ENCODE peak calls at places on chromosomes 2 and 18, in ten cellular contexts. I is kidney epithelial cell, N is transverse colon, O is choroid plexus epithelial cell, W is dorsolateral prefrontal cortex, E is fibroblast of pulmonary artery, X is tibial artery, M is GM12865, B is Peyer's patch, Z is foreskin fibroblast. T is an unnamed sample.

GRCh38 chr2:158716091-158716815 is 78.9 kb upstream of the DAPL1 start:
- DNase-seq in E (peak), Z (peak), I (no peak), W (no peak), B (no peak), M (no peak), N (no peak), O (no peak), X (no peak), T (no peak)

GRCh38 chr2:38836801-38837200 is 38.9 kb downstream of the DHX57 start:
- DNase-seq in B (no peak), Z (no peak), M (peak), E (no peak), W (no peak), N (no peak), I (peak), X (no peak), O (no peak), T (no peak)

GRCh38 chr2:222942977-222943376 is 82.1 kb downstream of the ACSL3 start:
- DNase-seq in B (no peak), E (no peak), X (no peak), M (no peak), N (no peak), W (no peak), O (no peak), Z (no peak), I (no peak), T (no peak)

GRCh38 chr2:235031686-235032373 is 80.0 kb downstream of the SH3BP4 start:
- DNase-seq in M (no peak), N (no peak), Z (no peak), E (no peak), X (no peak), B (no peak), I (no peak), W (no peak), O (no peak), T (no peak)

GRCh38 chr2:197024206-197024605 is 97.7 kb upstream of the PGAP1 start:
- DNase-seq in Z (peak), W (no peak), N (peak), X (no peak), I (no peak), O (no peak), E (no peak), M (no peak), B (no peak), T (no peak)

GRCh38 chr2:205366336-205367060 is 315.8 kb upstream of the NRP2 start:
- DNase-seq in B (no peak), I (no peak), M (no peak), W (no peak), E (no peak), O (no peak), X (no peak), Z (no peak), N (no peak), T (no peak)

GRCh38 chr18:5456577-5457466 is 87.0 kb downstream of the EPB41L3 start:
- DNase-seq in B (no peak), M (no peak), X (no peak), N (no peak), I (no peak), W (peak), O (peak), E (peak), Z (peak), T (no peak)

GRCh38 chr2:72109291-72109690 is 38.4 kb downstream of the CYP26B1 start:
- DNase-seq in I (no peak), Z (no peak), M (no peak), N (no peak), O (no peak), B (no peak), W (no peak), E (no peak), X (peak), T (no peak)

GRCh38 chr2:159208449-159208848 is 78.1 kb downstream of the WDSUB1 start:
- DNase-seq in N (no peak), I (no peak), Z (no peak), B (no peak), X (peak), W (no peak), O (peak), E (peak), M (no peak), T (no peak)

GRCh38 chr18:13414542-13414941 is 196.0 kb downstream of the LDLRAD4 start:
- DNase-seq in N (no peak), B (peak), O (no peak), Z (no peak), W (no peak), M (no peak), I (no peak), X (no peak), E (no peak), T (no peak)

GRCh38 chr2:56565143-56565542 is 381.4 kb downstream of the CCDC85A start:
- DNase-seq in O (no peak), Z (no peak), E (peak), I (no peak), B (no peak), M (no peak), X (no peak), N (no peak), W (no peak), T (no peak)
- TF ChIP-seq CTCF in O (no peak), Z (no peak), E (no peak), I (no peak), B (no peak), M (no peak), X (no peak), N (no peak), W (no peak), T (no peak)

GRCh38 chr2:88061295-88061694 is 5.7 kb upstream of the KRCC1 start:
- DNase-seq in Z (no peak), B (no peak), M (no peak), X (no peak), W (no peak), I (no peak), E (no peak), N (no peak), O (no peak), T (no peak)

GRCh38 chr2:88058226-88058625 is 2.6 kb upstream of the KRCC1 start:
- DNase-seq in O (no peak), W (no peak), B (no peak), Z (no peak), E (no peak), I (no peak), M (no peak), X (no peak), N (no peak), T (no peak)

GRCh38 chr2:88060907-88061275 is 5.3 kb upstream of the KRCC1 start:
- DNase-seq in B (no peak), E (no peak), N (no peak), O (no peak), W (no peak), X (no peak), I (no peak), Z (no peak), M (no peak), T (no peak)

GRCh38 chr2:88057437-88057844 is 1.9 kb upstream of the KRCC1 start:
- DNase-seq in X (no peak), W (no peak), I (no peak), E (no peak), Z (no peak), M (no peak), O (no peak), N (no peak), B (no peak), T (no peak)

DNA sequence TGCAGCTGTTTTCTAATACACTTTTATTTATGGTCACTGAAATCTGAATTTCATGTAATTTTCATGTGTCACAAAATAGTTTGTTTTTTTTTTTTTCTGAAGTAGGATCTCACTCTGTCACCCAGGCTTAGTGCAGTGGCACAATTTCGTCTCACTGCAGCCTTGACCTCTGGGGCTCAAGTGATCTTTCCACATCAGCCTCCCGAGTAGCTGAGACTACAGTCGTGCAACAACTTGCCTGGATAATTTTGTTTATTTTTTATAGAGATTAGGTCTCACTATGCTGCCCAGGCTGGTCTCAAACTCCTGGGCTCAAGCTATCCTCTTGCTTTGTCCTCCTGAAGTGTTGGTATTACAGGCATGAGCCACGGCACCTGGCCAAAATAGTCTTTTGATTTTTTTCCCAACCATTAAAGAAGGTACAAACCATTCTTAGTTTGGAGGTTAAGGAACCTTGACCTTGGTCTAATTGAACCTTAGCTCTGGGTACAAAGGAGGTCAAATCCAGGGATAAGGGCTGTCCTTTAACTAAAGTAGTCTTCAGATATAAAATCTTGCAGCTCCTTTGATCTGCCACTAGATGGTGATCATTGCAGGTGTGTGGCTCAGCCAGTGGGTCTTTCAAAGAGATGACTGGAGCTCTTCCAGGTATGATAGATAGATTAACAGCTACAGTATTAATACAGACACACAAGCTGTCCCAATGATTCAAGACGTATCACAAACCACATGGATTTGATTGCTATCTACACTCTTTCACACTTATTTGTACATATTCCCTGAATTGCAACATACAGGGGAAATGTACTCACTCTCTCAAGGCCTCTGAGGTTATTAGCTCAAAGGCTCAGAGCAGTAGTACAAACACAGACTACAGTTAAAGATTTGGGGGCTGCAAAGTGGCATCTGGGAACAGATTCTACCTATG is 4.7 kb upstream of the KRCC1 start:
- DNase-seq in N (no peak), I (peak), W (no peak), E (peak), X (no peak), M (peak), O (peak), B (peak), Z (peak), T (no peak)
- TF ChIP-seq CTCF in N (peak), I (peak), W (peak), E (peak), X (peak), M (peak), O (peak), B (peak), Z (peak), T (peak)

GRCh38 chr2:37753758-37754157 is 82.3 kb upstream of the CDC42EP3 start:
- DNase-seq in E (no peak), M (no peak), B (no peak), Z (no peak), I (no peak), N (peak), W (no peak), X (no peak), O (no peak), T (no peak)
- TF ChIP-seq CTCF in E (no peak), M (no peak), B (no peak), Z (no peak), I (no peak), N (no peak), W (no peak), X (no peak), O (no peak), T (no peak)

DNA sequence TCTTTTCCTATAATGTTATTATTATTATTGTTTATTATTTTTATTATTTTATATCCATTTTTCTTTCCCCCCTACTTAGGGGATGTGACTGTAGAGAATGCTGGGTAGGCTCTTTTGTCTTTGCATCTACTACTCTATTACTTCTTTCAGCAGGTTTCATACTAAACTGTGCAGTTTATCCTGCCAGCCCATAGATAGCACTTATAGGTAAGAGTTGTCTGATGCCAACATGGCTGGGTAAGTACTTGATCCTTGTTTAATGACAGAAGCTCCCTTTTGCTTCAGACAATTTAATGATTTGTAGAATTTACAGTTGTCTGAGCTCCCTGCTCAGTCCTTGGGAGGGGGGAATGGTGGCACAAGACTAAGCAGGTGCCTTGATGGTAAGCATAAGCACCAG is 262.9 kb upstream of the CDH2 start:
- DNase-seq in M (peak), E (peak), W (no peak), X (no peak), B (no peak), Z (peak), O (peak), I (no peak), N (no peak), T (no peak)
- TF ChIP-seq CTCF in M (peak), E (peak), W (no peak), X (no peak), B (peak), Z (no peak), O (peak), I (no peak), N (no peak), T (no peak)

T was measured in mesothelial cell of epicardium.